ENCODE peak calls at places on chromosomes 11 and 22, in six cellular contexts. W is colonic mucosa; B is CD8-positive, alpha-beta memory T cell; E is epithelial cell of proximal tubule; S is fibroblast of mammary gland; K is sigmoid colon. Y is an unnamed sample.
A peak's percentile ranks its signal among the peaks of the same experiment; 100 is the strongest.

GRCh38 chr11:44746894-44747293 is 20.1 kb downstream of the TSPAN18 start:
- DNase-seq in S (no peak), B (no peak), K (peak; percentile 90), E (no peak), W (no peak), Y (no peak)

GRCh38 chr22:17973217-17973616 is 51.1 kb downstream of the MICAL3 start:
- DNase-seq in S (no peak), W (no peak), E (no peak), K (no peak), B (no peak), Y (no peak)

GRCh38 chr22:19891350-19892248 is 36.9 kb upstream of the GNB1L start:
- DNase-seq in K (no peak), S (peak; percentile 84), B (peak; percentile 56), E (no peak), W (no peak), Y (peak; percentile 25)

GRCh38 chr11:69702239-69702668 is 1.6 kb downstream of the FGF19 start:
- DNase-seq in E (no peak), S (no peak), W (no peak), B (no peak), K (peak; percentile 43), Y (no peak)

GRCh38 chr11:33598426-33599069 is 102.1 kb downstream of the C11orf91 start:
- DNase-seq in W (no peak), B (no peak), S (peak; percentile 13), K (no peak), E (no peak), Y (no peak)

GRCh38 chr11:24391165-24391564 is 105.7 kb upstream of the LUZP2 start:
- DNase-seq in B (no peak), S (peak; percentile 30), W (no peak), E (peak; percentile 10), K (no peak), Y (no peak)

GRCh38 chr11:85961930-85962363 is 106.8 kb downstream of the CCDC83 start:
- DNase-seq in S (peak; percentile 53), K (no peak), E (no peak), W (no peak), B (no peak), Y (no peak)

GRCh38 chr22:36027960-36028645 is 521 bp downstream of the RBFOX2 start:
- DNase-seq in B (no peak), E (no peak), S (no peak), K (peak; percentile 71), W (peak; percentile 41), Y (peak; percentile 53)

GRCh38 chr11:36450391-36450714 is 59.7 kb downstream of the TRAF6 start:
- DNase-seq in S (no peak), K (no peak), W (no peak), B (no peak), E (no peak), Y (no peak)

GRCh38 chr22:38081941-38082828 is 1.8 kb downstream of the SLC16A8 start:
- DNase-seq in K (no peak), B (no peak), W (no peak), E (no peak), S (no peak), Y (no peak)

GRCh38 chr11:111452146-111452545 is 60.0 kb downstream of the BTG4 start:
- DNase-seq in K (no peak), S (peak; percentile 73), B (no peak), E (no peak), W (no peak), Y (no peak)

GRCh38 chr11:86288776-86289507 is 13.1 kb upstream of the HIKESHI start:
- DNase-seq in E (no peak), K (no peak), B (no peak), W (no peak), S (no peak), Y (no peak)

GRCh38 chr22:28034760-28035401 is 115.8 kb upstream of the PITPNB start:
- DNase-seq in B (no peak), W (peak; percentile 39), S (peak; percentile 86), E (no peak), K (peak; percentile 92), Y (peak; percentile 78)

GRCh38 chr22:44383071-44383575 is 70.4 kb upstream of the SHISAL1 start:
- DNase-seq in K (peak; percentile 48), W (no peak), E (no peak), B (no peak), S (no peak), Y (no peak)

GRCh38 chr11:9982127-9982795 is 311.8 kb downstream of the SBF2 start:
- DNase-seq in W (no peak), B (no peak), K (no peak), S (peak; percentile 36), E (no peak), Y (no peak)

GRCh38 chr11:2583605-2583958 is 116.2 kb downstream of the KCNQ1OT1 start:
- DNase-seq in E (no peak), W (no peak), B (peak; percentile 0), K (no peak), S (no peak), Y (no peak)

GRCh38 chr11:75950141-75950540 is 135.1 kb downstream of the UVRAG start:
- DNase-seq in W (no peak), E (no peak), B (no peak), S (no peak), K (no peak), Y (no peak)

GRCh38 chr11:128901655-128902514 is 10.7 kb downstream of the KCNJ5 start:
- DNase-seq in S (no peak), E (no peak), K (no peak), W (no peak), B (no peak), Y (no peak)

GRCh38 chr11:35907648-35908431 is 36.0 kb upstream of the LDLRAD3 start:
- DNase-seq in B (no peak), E (peak; percentile 33), W (no peak), S (peak; percentile 100), K (peak; percentile 71), Y (peak; percentile 66)

GRCh38 chr11:100403817-100404216 is 283.3 kb upstream of the ARHGAP42 start:
- DNase-seq in S (no peak), K (no peak), E (no peak), B (no peak), W (no peak), Y (no peak)

GRCh38 chr11:47572715-47573255 is 6.0 kb downstream of the KBTBD4 start:
- DNase-seq in B (no peak), K (no peak), W (no peak), E (no peak), S (peak; percentile 57), Y (no peak)

GRCh38 chr22:50061824-50062355 is 3.8 kb upstream of the TTLL8 start:
- DNase-seq in E (no peak), S (no peak), K (no peak), B (no peak), W (no peak), Y (no peak)

GRCh38 chr11:83157755-83158473 is 983 bp downstream of the PCF11 start:
- DNase-seq in S (peak; percentile 45), B (peak; percentile 23), K (peak; percentile 81), E (no peak), W (peak; percentile 65), Y (peak; percentile 69)

GRCh38 chr11:19025799-19026406 is 34.6 kb downstream of the MRGPRX2 start:
- DNase-seq in E (no peak), B (no peak), W (no peak), S (peak; percentile 43), K (no peak), Y (no peak)

GRCh38 chr11:96317576-96317975 is 25.4 kb downstream of the MAML2 start:
- DNase-seq in E (no peak), B (no peak), W (no peak), S (no peak), K (no peak), Y (no peak)

GRCh38 chr11:69321877-69322350 is 28.0 kb downstream of the MYEOV start:
- DNase-seq in E (peak; percentile 51), B (no peak), W (no peak), K (peak; percentile 39), S (peak; percentile 95), Y (no peak)

GRCh38 chr11:133228406-133229330 is 303.6 kb downstream of the OPCML start:
- DNase-seq in K (no peak), B (no peak), E (no peak), W (peak; percentile 28), S (no peak), Y (peak; percentile 18)
- H3K4me3 ChIP-seq in K (peak overlapping the region; percentile 18), B (no peak overlapping the region), E (no peak overlapping the region), W (no peak overlapping the region), S (no peak overlapping the region), Y (no peak overlapping the region)

GRCh38 chr11:130865091-130865771 is 51.0 kb downstream of the SNX19 start:
- DNase-seq in E (no peak), W (no peak), B (no peak), S (no peak), K (no peak), Y (no peak)

GRCh38 chr11:130859896-130860295 is 56.4 kb downstream of the SNX19 start:
- DNase-seq in S (peak; percentile 14), K (no peak), E (no peak), B (no peak), W (no peak), Y (no peak)

GRCh38 chr11:130858215-130858614 is 58.1 kb downstream of the SNX19 start:
- DNase-seq in S (peak; percentile 14), B (no peak), K (no peak), W (no peak), E (no peak), Y (peak; percentile 74)

GRCh38 chr11:130861902-130862552 is 54.3 kb downstream of the SNX19 start:
- DNase-seq in B (peak; percentile 83), S (peak; percentile 94), E (peak; percentile 53), K (peak; percentile 95), W (peak; percentile 92), Y (peak; percentile 91)

GRCh38 chr11:130861283-130861682 is 55.0 kb downstream of the SNX19 start:
- DNase-seq in B (no peak), W (no peak), K (no peak), E (no peak), S (no peak), Y (no peak)
- H3K4me3 ChIP-seq in B (no peak overlapping the region), W (no peak overlapping the region), K (no peak overlapping the region), E (no peak overlapping the region), S (no peak overlapping the region), Y (no peak overlapping the region)

DNA sequence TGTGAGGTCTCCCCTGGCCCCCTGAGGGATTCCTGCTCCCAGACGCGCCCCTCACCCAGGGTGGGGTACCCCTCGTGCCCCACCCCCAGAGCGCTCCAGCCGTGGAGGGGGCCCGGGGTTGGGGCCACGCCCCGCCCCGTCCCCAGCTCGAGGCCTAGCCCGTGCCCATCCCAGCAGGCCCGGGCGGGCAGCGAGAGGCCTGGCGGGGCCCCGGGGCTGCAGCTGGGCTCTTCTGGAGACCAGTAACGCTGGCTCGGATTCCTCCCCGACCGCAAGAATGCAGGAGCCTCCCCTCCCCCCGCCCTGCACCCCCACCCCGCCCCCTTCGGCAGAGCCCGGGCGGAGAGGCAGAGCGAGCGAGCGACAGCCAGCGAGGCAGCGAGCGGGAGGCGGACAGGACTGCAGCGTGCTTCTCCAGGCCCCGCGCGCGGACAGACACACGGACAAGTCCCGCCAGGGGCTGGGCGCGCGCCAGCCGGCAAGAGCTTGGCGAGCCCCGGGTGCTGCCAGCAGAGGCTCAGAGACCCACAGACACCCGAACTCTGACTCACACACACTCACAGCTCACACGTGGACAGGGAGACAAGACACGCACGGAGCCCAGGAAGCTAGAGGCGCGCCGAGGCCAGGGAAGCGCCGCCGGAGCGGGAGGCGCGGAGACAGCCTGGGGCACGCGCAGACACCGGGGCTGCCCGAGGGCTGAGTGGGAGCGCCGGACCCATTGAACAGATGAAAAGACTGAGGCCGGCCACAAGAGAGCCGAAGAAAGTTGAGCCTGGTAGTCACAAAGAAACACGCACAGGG is 15.2 kb downstream of the BCL9L start:
- DNase-seq in B (peak; percentile 56), W (no peak), K (peak; percentile 94), E (no peak), S (peak; percentile 86), Y (peak; percentile 77)
- H3K4me3 ChIP-seq in B (peak overlapping the region; percentile 74), W (peak overlapping the region; percentile 17), K (peak overlapping the region; percentile 49), E (peak overlapping the region; percentile 47), S (peak overlapping the region; percentile 37), Y (no peak overlapping the region)

GRCh38 chr22:24482586-24482985 is 12.5 kb upstream of the UPB1 start:
- DNase-seq in W (no peak), E (peak; percentile 67), S (peak; percentile 72), B (no peak), K (no peak), Y (no peak)
- H3K4me3 ChIP-seq in W (no peak overlapping the region), E (no peak overlapping the region), S (no peak overlapping the region), B (no peak overlapping the region), K (no peak overlapping the region), Y (no peak overlapping the region)

Y was measured in body of pancreas.